ENCODE peak calls at places on chromosomes 16 and 17, in six cellular contexts. One of them, this sample, is unnamed.
A peak's percentile ranks its signal among the peaks of the same experiment; 100 is the strongest.

GRCh38 chr17:48241131-48241591 is 133.6 kb downstream of the SNX11 start:
- DNase-seq in COR-L47: no peak
- DNase-seq in NCI-H524: no peak
- DNase-seq in OCI-LY7: no peak
- DNase-seq in stimulated activated CD4-positive, alpha-beta T cell treated with anti-CD3 and anti-CD28 coated beads, Interleukin-1b, Interleukin-23, amount 100 ng/mL, for 48 hours: peak; percentile 12
- DNase-seq in CD8-positive, alpha-beta T cell: no peak
- DNase-seq in this sample: no peak

GRCh38 chr17:63439682-63440081 is 6.4 kb downstream of the CYB561 start:
- DNase-seq in COR-L47: no peak
- DNase-seq in NCI-H524: no peak
- DNase-seq in OCI-LY7: no peak
- DNase-seq in stimulated activated CD4-positive, alpha-beta T cell treated with anti-CD3 and anti-CD28 coated beads, Interleukin-1b, Interleukin-23, amount 100 ng/mL, for 48 hours: no peak
- DNase-seq in CD8-positive, alpha-beta T cell: no peak
- DNase-seq in this sample: no peak

GRCh38 chr17:68095205-68095811 is 59.8 kb downstream of the KPNA2 start:
- DNase-seq in COR-L47: no peak
- DNase-seq in NCI-H524: no peak
- DNase-seq in OCI-LY7: no peak
- DNase-seq in stimulated activated CD4-positive, alpha-beta T cell treated with anti-CD3 and anti-CD28 coated beads, Interleukin-1b, Interleukin-23, amount 100 ng/mL, for 48 hours: no peak
- DNase-seq in CD8-positive, alpha-beta T cell: no peak
- DNase-seq in this sample: no peak

GRCh38 chr16:61858996-61859395 is 177.2 kb downstream of the CDH8 start:
- DNase-seq in COR-L47: no peak
- DNase-seq in NCI-H524: no peak
- DNase-seq in OCI-LY7: no peak
- DNase-seq in stimulated activated CD4-positive, alpha-beta T cell treated with anti-CD3 and anti-CD28 coated beads, Interleukin-1b, Interleukin-23, amount 100 ng/mL, for 48 hours: no peak
- DNase-seq in CD8-positive, alpha-beta T cell: no peak
- DNase-seq in this sample: no peak

GRCh38 chr16:75459691-75460090 is 4.8 kb downstream of the TMEM170A start:
- DNase-seq in COR-L47: no peak
- DNase-seq in NCI-H524: no peak
- DNase-seq in OCI-LY7: no peak
- DNase-seq in stimulated activated CD4-positive, alpha-beta T cell treated with anti-CD3 and anti-CD28 coated beads, Interleukin-1b, Interleukin-23, amount 100 ng/mL, for 48 hours: no peak
- DNase-seq in CD8-positive, alpha-beta T cell: no peak
- DNase-seq in this sample: no peak

GRCh38 chr16:2928796-2929195 is 17.1 kb downstream of the FLYWCH1 start:
- DNase-seq in COR-L47: no peak
- DNase-seq in NCI-H524: no peak
- DNase-seq in OCI-LY7: no peak
- DNase-seq in stimulated activated CD4-positive, alpha-beta T cell treated with anti-CD3 and anti-CD28 coated beads, Interleukin-1b, Interleukin-23, amount 100 ng/mL, for 48 hours: no peak
- DNase-seq in CD8-positive, alpha-beta T cell: no peak
- DNase-seq in this sample: no peak

GRCh38 chr16:49000594-49000993 is 281.0 kb downstream of the CBLN1 start:
- DNase-seq in COR-L47: no peak
- DNase-seq in NCI-H524: no peak
- DNase-seq in OCI-LY7: peak; percentile 37
- DNase-seq in stimulated activated CD4-positive, alpha-beta T cell treated with anti-CD3 and anti-CD28 coated beads, Interleukin-1b, Interleukin-23, amount 100 ng/mL, for 48 hours: no peak
- DNase-seq in CD8-positive, alpha-beta T cell: no peak
- DNase-seq in this sample: no peak

GRCh38 chr17:33968350-33969044 is 286.6 kb upstream of the CCL2 start:
- DNase-seq in COR-L47: no peak
- DNase-seq in NCI-H524: no peak
- DNase-seq in OCI-LY7: peak; percentile 21
- DNase-seq in stimulated activated CD4-positive, alpha-beta T cell treated with anti-CD3 and anti-CD28 coated beads, Interleukin-1b, Interleukin-23, amount 100 ng/mL, for 48 hours: peak; percentile 8
- DNase-seq in CD8-positive, alpha-beta T cell: no peak
- DNase-seq in this sample: no peak

GRCh38 chr17:19727466-19728113 is 11.2 kb upstream of the SLC47A2 start:
- DNase-seq in COR-L47: no peak
- DNase-seq in NCI-H524: no peak
- DNase-seq in OCI-LY7: no peak
- DNase-seq in stimulated activated CD4-positive, alpha-beta T cell treated with anti-CD3 and anti-CD28 coated beads, Interleukin-1b, Interleukin-23, amount 100 ng/mL, for 48 hours: no peak
- DNase-seq in CD8-positive, alpha-beta T cell: no peak
- DNase-seq in this sample: no peak

GRCh38 chr16:88479795-88480760 is 27.0 kb downstream of the ZFPM1 start:
- DNase-seq in COR-L47: peak; percentile 63
- DNase-seq in NCI-H524: no peak
- DNase-seq in OCI-LY7: peak; percentile 78
- DNase-seq in stimulated activated CD4-positive, alpha-beta T cell treated with anti-CD3 and anti-CD28 coated beads, Interleukin-1b, Interleukin-23, amount 100 ng/mL, for 48 hours: no peak
- DNase-seq in CD8-positive, alpha-beta T cell: no peak
- DNase-seq in this sample: peak; percentile 72

GRCh38 chr16:4093495-4094137 is 22.6 kb downstream of the ADCY9 start:
- DNase-seq in COR-L47: no peak
- DNase-seq in NCI-H524: no peak
- DNase-seq in OCI-LY7: no peak
- DNase-seq in stimulated activated CD4-positive, alpha-beta T cell treated with anti-CD3 and anti-CD28 coated beads, Interleukin-1b, Interleukin-23, amount 100 ng/mL, for 48 hours: no peak
- DNase-seq in CD8-positive, alpha-beta T cell: no peak
- DNase-seq in this sample: no peak

GRCh38 chr16:64846966-64847365 is 274.9 kb downstream of the CDH11 start:
- DNase-seq in COR-L47: no peak
- DNase-seq in NCI-H524: no peak
- DNase-seq in OCI-LY7: no peak
- DNase-seq in stimulated activated CD4-positive, alpha-beta T cell treated with anti-CD3 and anti-CD28 coated beads, Interleukin-1b, Interleukin-23, amount 100 ng/mL, for 48 hours: no peak
- DNase-seq in CD8-positive, alpha-beta T cell: no peak
- DNase-seq in this sample: no peak

GRCh38 chr17:57810740-57811632 is 38.9 kb downstream of the MRPS23 start:
- DNase-seq in COR-L47: peak; percentile 98
- DNase-seq in NCI-H524: peak; percentile 55
- DNase-seq in OCI-LY7: no peak
- DNase-seq in stimulated activated CD4-positive, alpha-beta T cell treated with anti-CD3 and anti-CD28 coated beads, Interleukin-1b, Interleukin-23, amount 100 ng/mL, for 48 hours: no peak
- DNase-seq in CD8-positive, alpha-beta T cell: no peak
- DNase-seq in this sample: peak; percentile 33

GRCh38 chr16:27226476-27226875 is 23.1 kb downstream of the KDM8 start:
- DNase-seq in COR-L47: peak; percentile 81
- DNase-seq in NCI-H524: no peak
- DNase-seq in OCI-LY7: no peak
- DNase-seq in stimulated activated CD4-positive, alpha-beta T cell treated with anti-CD3 and anti-CD28 coated beads, Interleukin-1b, Interleukin-23, amount 100 ng/mL, for 48 hours: no peak
- DNase-seq in CD8-positive, alpha-beta T cell: no peak
- DNase-seq in this sample: no peak

GRCh38 chr16:15532825-15533224 is 98.4 kb downstream of the BMERB1 start:
- DNase-seq in COR-L47: no peak
- DNase-seq in NCI-H524: no peak
- DNase-seq in OCI-LY7: no peak
- DNase-seq in stimulated activated CD4-positive, alpha-beta T cell treated with anti-CD3 and anti-CD28 coated beads, Interleukin-1b, Interleukin-23, amount 100 ng/mL, for 48 hours: no peak
- DNase-seq in CD8-positive, alpha-beta T cell: no peak
- DNase-seq in this sample: no peak

GRCh38 chr17:17348872-17349723 is 45.9 kb downstream of the NT5M start:
- DNase-seq in COR-L47: no peak
- DNase-seq in NCI-H524: no peak
- DNase-seq in OCI-LY7: no peak
- DNase-seq in stimulated activated CD4-positive, alpha-beta T cell treated with anti-CD3 and anti-CD28 coated beads, Interleukin-1b, Interleukin-23, amount 100 ng/mL, for 48 hours: no peak
- DNase-seq in CD8-positive, alpha-beta T cell: no peak
- DNase-seq in this sample: no peak

GRCh38 chr17:74761931-74762330 is 13.5 kb downstream of the NHERF1 start:
- DNase-seq in COR-L47: no peak
- DNase-seq in NCI-H524: no peak
- DNase-seq in OCI-LY7: no peak
- DNase-seq in stimulated activated CD4-positive, alpha-beta T cell treated with anti-CD3 and anti-CD28 coated beads, Interleukin-1b, Interleukin-23, amount 100 ng/mL, for 48 hours: no peak
- DNase-seq in CD8-positive, alpha-beta T cell: no peak
- DNase-seq in this sample: no peak

GRCh38 chr17:700504-701094 is 14.0 kb downstream of the VPS53 start:
- DNase-seq in COR-L47: no peak
- DNase-seq in NCI-H524: no peak
- DNase-seq in OCI-LY7: peak; percentile 52
- DNase-seq in stimulated activated CD4-positive, alpha-beta T cell treated with anti-CD3 and anti-CD28 coated beads, Interleukin-1b, Interleukin-23, amount 100 ng/mL, for 48 hours: no peak
- DNase-seq in CD8-positive, alpha-beta T cell: no peak
- DNase-seq in this sample: peak; percentile 31

GRCh38 chr17:78933959-78934568 is 8.9 kb upstream of the TIMP2 start:
- DNase-seq in COR-L47: peak; percentile 84
- DNase-seq in NCI-H524: peak; percentile 98
- DNase-seq in OCI-LY7: no peak
- DNase-seq in stimulated activated CD4-positive, alpha-beta T cell treated with anti-CD3 and anti-CD28 coated beads, Interleukin-1b, Interleukin-23, amount 100 ng/mL, for 48 hours: no peak
- DNase-seq in CD8-positive, alpha-beta T cell: no peak
- DNase-seq in this sample: no peak

GRCh38 chr16:67668495-67669157 is 2.0 kb downstream of the C16orf86 start:
- DNase-seq in COR-L47: no peak
- DNase-seq in NCI-H524: no peak
- DNase-seq in OCI-LY7: peak; percentile 73
- DNase-seq in stimulated activated CD4-positive, alpha-beta T cell treated with anti-CD3 and anti-CD28 coated beads, Interleukin-1b, Interleukin-23, amount 100 ng/mL, for 48 hours: no peak
- DNase-seq in CD8-positive, alpha-beta T cell: no peak
- DNase-seq in this sample: peak; percentile 61

GRCh38 chr16:50473375-50473945 is 74.7 kb upstream of the NKD1 start:
- DNase-seq in COR-L47: no peak
- DNase-seq in NCI-H524: no peak
- DNase-seq in OCI-LY7: no peak
- DNase-seq in stimulated activated CD4-positive, alpha-beta T cell treated with anti-CD3 and anti-CD28 coated beads, Interleukin-1b, Interleukin-23, amount 100 ng/mL, for 48 hours: peak; percentile 43
- DNase-seq in CD8-positive, alpha-beta T cell: no peak
- DNase-seq in this sample: no peak

GRCh38 chr17:8707232-8707590 is 37.4 kb downstream of the CCDC42 start:
- DNase-seq in COR-L47: no peak
- DNase-seq in NCI-H524: no peak
- DNase-seq in OCI-LY7: no peak
- DNase-seq in stimulated activated CD4-positive, alpha-beta T cell treated with anti-CD3 and anti-CD28 coated beads, Interleukin-1b, Interleukin-23, amount 100 ng/mL, for 48 hours: no peak
- DNase-seq in CD8-positive, alpha-beta T cell: no peak
- DNase-seq in this sample: no peak

GRCh38 chr17:14779236-14779635 is 478.4 kb downstream of the HS3ST3B1 start:
- DNase-seq in COR-L47: no peak
- DNase-seq in NCI-H524: no peak
- DNase-seq in OCI-LY7: no peak
- DNase-seq in stimulated activated CD4-positive, alpha-beta T cell treated with anti-CD3 and anti-CD28 coated beads, Interleukin-1b, Interleukin-23, amount 100 ng/mL, for 48 hours: no peak
- DNase-seq in CD8-positive, alpha-beta T cell: no peak
- DNase-seq in this sample: no peak

GRCh38 chr16:74601131-74601871 is 5.6 kb downstream of the GLG1 start:
- DNase-seq in COR-L47: no peak
- DNase-seq in NCI-H524: no peak
- DNase-seq in OCI-LY7: no peak
- DNase-seq in stimulated activated CD4-positive, alpha-beta T cell treated with anti-CD3 and anti-CD28 coated beads, Interleukin-1b, Interleukin-23, amount 100 ng/mL, for 48 hours: peak; percentile 61
- DNase-seq in CD8-positive, alpha-beta T cell: peak; percentile 24
- DNase-seq in this sample: peak; percentile 19

GRCh38 chr16:82641336-82641984 is 14.7 kb downstream of the CDH13 start:
- DNase-seq in COR-L47: no peak
- DNase-seq in NCI-H524: no peak
- DNase-seq in OCI-LY7: peak; percentile 12
- DNase-seq in stimulated activated CD4-positive, alpha-beta T cell treated with anti-CD3 and anti-CD28 coated beads, Interleukin-1b, Interleukin-23, amount 100 ng/mL, for 48 hours: no peak
- DNase-seq in CD8-positive, alpha-beta T cell: no peak
- DNase-seq in this sample: no peak

GRCh38 chr17:36072431-36073121 is 8.5 kb downstream of the CCL18 start:
- DNase-seq in COR-L47: peak; percentile 14
- DNase-seq in NCI-H524: no peak
- DNase-seq in OCI-LY7: peak; percentile 55
- DNase-seq in stimulated activated CD4-positive, alpha-beta T cell treated with anti-CD3 and anti-CD28 coated beads, Interleukin-1b, Interleukin-23, amount 100 ng/mL, for 48 hours: peak; percentile 77
- DNase-seq in CD8-positive, alpha-beta T cell: peak; percentile 20
- DNase-seq in this sample: peak; percentile 33

GRCh38 chr17:46949291-46950174 is 26.6 kb downstream of the GOSR2 start:
- DNase-seq in COR-L47: no peak
- DNase-seq in NCI-H524: peak; percentile 94
- DNase-seq in OCI-LY7: no peak
- DNase-seq in stimulated activated CD4-positive, alpha-beta T cell treated with anti-CD3 and anti-CD28 coated beads, Interleukin-1b, Interleukin-23, amount 100 ng/mL, for 48 hours: no peak
- DNase-seq in CD8-positive, alpha-beta T cell: no peak
- DNase-seq in this sample: no peak

GRCh38 chr17:15463363-15463762 is 4.1 kb downstream of the CDRT4 start:
- DNase-seq in COR-L47: no peak
- DNase-seq in NCI-H524: no peak
- DNase-seq in OCI-LY7: no peak
- DNase-seq in stimulated activated CD4-positive, alpha-beta T cell treated with anti-CD3 and anti-CD28 coated beads, Interleukin-1b, Interleukin-23, amount 100 ng/mL, for 48 hours: no peak
- DNase-seq in CD8-positive, alpha-beta T cell: no peak
- DNase-seq in this sample: no peak

GRCh38 chr16:85901760-85902365 is 2.9 kb downstream of the IRF8 start:
- DNase-seq in COR-L47: no peak
- DNase-seq in NCI-H524: no peak
- DNase-seq in OCI-LY7: no peak
- DNase-seq in stimulated activated CD4-positive, alpha-beta T cell treated with anti-CD3 and anti-CD28 coated beads, Interleukin-1b, Interleukin-23, amount 100 ng/mL, for 48 hours: no peak
- DNase-seq in CD8-positive, alpha-beta T cell: no peak
- DNase-seq in this sample: no peak

GRCh38 chr16:74775255-74775654 is 635 bp upstream of the FA2H start:
- DNase-seq in COR-L47: no peak
- DNase-seq in NCI-H524: no peak
- DNase-seq in OCI-LY7: no peak
- DNase-seq in stimulated activated CD4-positive, alpha-beta T cell treated with anti-CD3 and anti-CD28 coated beads, Interleukin-1b, Interleukin-23, amount 100 ng/mL, for 48 hours: no peak
- DNase-seq in CD8-positive, alpha-beta T cell: no peak
- DNase-seq in this sample: no peak

GRCh38 chr16:10220942-10221341 is 38.7 kb upstream of the GRIN2A start:
- DNase-seq in COR-L47: no peak
- DNase-seq in NCI-H524: no peak
- DNase-seq in OCI-LY7: no peak
- DNase-seq in stimulated activated CD4-positive, alpha-beta T cell treated with anti-CD3 and anti-CD28 coated beads, Interleukin-1b, Interleukin-23, amount 100 ng/mL, for 48 hours: no peak
- DNase-seq in CD8-positive, alpha-beta T cell: no peak
- DNase-seq in this sample: no peak

GRCh38 chr16:56109205-56109604 is 82.1 kb upstream of the GNAO1 start:
- DNase-seq in COR-L47: no peak
- DNase-seq in NCI-H524: no peak
- DNase-seq in OCI-LY7: no peak
- DNase-seq in stimulated activated CD4-positive, alpha-beta T cell treated with anti-CD3 and anti-CD28 coated beads, Interleukin-1b, Interleukin-23, amount 100 ng/mL, for 48 hours: no peak
- DNase-seq in CD8-positive, alpha-beta T cell: no peak
- DNase-seq in this sample: no peak

GRCh38 chr17:81427446-81428120 is 32.3 kb downstream of the BAHCC1 start:
- DNase-seq in COR-L47: peak; percentile 93
- DNase-seq in NCI-H524: no peak
- DNase-seq in OCI-LY7: no peak
- DNase-seq in stimulated activated CD4-positive, alpha-beta T cell treated with anti-CD3 and anti-CD28 coated beads, Interleukin-1b, Interleukin-23, amount 100 ng/mL, for 48 hours: no peak
- DNase-seq in CD8-positive, alpha-beta T cell: no peak
- DNase-seq in this sample: no peak

GRCh38 chr16:31080756-31081419 is 6.7 kb downstream of the ZNF646 start:
- DNase-seq in COR-L47: no peak
- DNase-seq in NCI-H524: no peak
- DNase-seq in OCI-LY7: no peak
- DNase-seq in stimulated activated CD4-positive, alpha-beta T cell treated with anti-CD3 and anti-CD28 coated beads, Interleukin-1b, Interleukin-23, amount 100 ng/mL, for 48 hours: no peak
- DNase-seq in CD8-positive, alpha-beta T cell: no peak
- DNase-seq in this sample: no peak

GRCh38 chr16:85027968-85028637 is 508 bp downstream of the KIAA0513 start:
- DNase-seq in COR-L47: no peak
- DNase-seq in NCI-H524: peak; percentile 38
- DNase-seq in OCI-LY7: peak; percentile 15
- DNase-seq in stimulated activated CD4-positive, alpha-beta T cell treated with anti-CD3 and anti-CD28 coated beads, Interleukin-1b, Interleukin-23, amount 100 ng/mL, for 48 hours: peak; percentile 16
- DNase-seq in CD8-positive, alpha-beta T cell: no peak
- DNase-seq in this sample: no peak

GRCh38 chr17:7191571-7192270 is 12.6 kb upstream of the ASGR1 start:
- DNase-seq in COR-L47: no peak
- DNase-seq in NCI-H524: no peak
- DNase-seq in OCI-LY7: peak; percentile 38
- DNase-seq in stimulated activated CD4-positive, alpha-beta T cell treated with anti-CD3 and anti-CD28 coated beads, Interleukin-1b, Interleukin-23, amount 100 ng/mL, for 48 hours: no peak
- DNase-seq in CD8-positive, alpha-beta T cell: no peak
- DNase-seq in this sample: no peak